ENCODE peak calls at places on chromosome 4, in six cellular contexts. One of them, this sample, is unnamed.

GRCh38 chr4:57039345-57039744 is 60.6 kb downstream of the POLR2B start:
- DNase-seq in lung: no peak
- DNase-seq in tibial artery: no peak
- DNase-seq in dorsolateral prefrontal cortex: no peak
- DNase-seq in colonic mucosa: no peak
- DNase-seq in body of pancreas: no peak
- DNase-seq in this sample: no peak

GRCh38 chr4:71689822-71690221 is 94.1 kb downstream of the GC start:
- DNase-seq in colonic mucosa: no peak
- DNase-seq in dorsolateral prefrontal cortex: no peak
- DNase-seq in lung: no peak
- DNase-seq in tibial artery: no peak
- DNase-seq in body of pancreas: no peak
- DNase-seq in this sample: no peak

GRCh38 chr4:125244848-125245450 is 69.8 kb upstream of the FAT4 start:
- DNase-seq in body of pancreas: no peak
- DNase-seq in tibial artery: no peak
- DNase-seq in dorsolateral prefrontal cortex: no peak
- DNase-seq in colonic mucosa: no peak
- DNase-seq in lung: no peak
- DNase-seq in this sample: no peak

GRCh38 chr4:6331018-6331417 is 61.4 kb downstream of the WFS1 start:
- DNase-seq in tibial artery: no peak
- DNase-seq in body of pancreas: no peak
- DNase-seq in dorsolateral prefrontal cortex: no peak
- DNase-seq in lung: no peak
- DNase-seq in colonic mucosa: no peak
- DNase-seq in this sample: no peak

GRCh38 chr4:129342820-129343219 is 246.9 kb downstream of the C4orf33 start:
- DNase-seq in colonic mucosa: no peak
- DNase-seq in dorsolateral prefrontal cortex: no peak
- DNase-seq in body of pancreas: no peak
- DNase-seq in tibial artery: no peak
- DNase-seq in lung: no peak
- DNase-seq in this sample: no peak

GRCh38 chr4:33060873-33061542 is 2340.8 kb downstream of the PCDH7 start:
- DNase-seq in lung: no peak
- DNase-seq in body of pancreas: peak
- DNase-seq in tibial artery: no peak
- DNase-seq in dorsolateral prefrontal cortex: peak
- DNase-seq in colonic mucosa: peak
- DNase-seq in this sample: no peak

GRCh38 chr4:39446842-39447573 is 11.7 kb downstream of the RPL9 start:
- DNase-seq in tibial artery: peak
- DNase-seq in lung: peak
- DNase-seq in dorsolateral prefrontal cortex: no peak
- DNase-seq in body of pancreas: peak
- DNase-seq in colonic mucosa: peak
- DNase-seq in this sample: peak

GRCh38 chr4:112279025-112279881 is 6.5 kb downstream of the TIFA start:
- DNase-seq in dorsolateral prefrontal cortex: no peak
- DNase-seq in body of pancreas: no peak
- DNase-seq in colonic mucosa: no peak
- DNase-seq in tibial artery: no peak
- DNase-seq in lung: no peak
- DNase-seq in this sample: no peak

GRCh38 chr4:158042591-158043030 is 130.2 kb downstream of the GASK1B start:
- DNase-seq in dorsolateral prefrontal cortex: no peak
- DNase-seq in tibial artery: no peak
- DNase-seq in body of pancreas: no peak
- DNase-seq in lung: no peak
- DNase-seq in colonic mucosa: no peak
- DNase-seq in this sample: no peak

GRCh38 chr4:150033937-150034336 is 44.3 kb upstream of the DCLK2 start:
- DNase-seq in tibial artery: no peak
- DNase-seq in colonic mucosa: peak
- DNase-seq in body of pancreas: peak
- DNase-seq in dorsolateral prefrontal cortex: no peak
- DNase-seq in lung: no peak
- DNase-seq in this sample: no peak

GRCh38 chr4:39947415-39947814 is 30.3 kb downstream of the PDS5A start:
- DNase-seq in dorsolateral prefrontal cortex: no peak
- DNase-seq in body of pancreas: no peak
- DNase-seq in colonic mucosa: no peak
- DNase-seq in lung: no peak
- DNase-seq in tibial artery: no peak
- DNase-seq in this sample: no peak

GRCh38 chr4:123790681-123791080 is 394.1 kb downstream of the SPRY1 start:
- DNase-seq in lung: no peak
- DNase-seq in colonic mucosa: no peak
- DNase-seq in tibial artery: no peak
- DNase-seq in dorsolateral prefrontal cortex: no peak
- DNase-seq in body of pancreas: no peak
- DNase-seq in this sample: no peak

GRCh38 chr4:87843936-87844335 is 11.2 kb downstream of the MEPE start:
- DNase-seq in dorsolateral prefrontal cortex: no peak
- DNase-seq in colonic mucosa: no peak
- DNase-seq in tibial artery: peak
- DNase-seq in lung: no peak
- DNase-seq in body of pancreas: no peak
- DNase-seq in this sample: no peak

GRCh38 chr4:118112647-118113046 is 78.4 kb downstream of the NDST3 start:
- DNase-seq in tibial artery: no peak
- DNase-seq in colonic mucosa: no peak
- DNase-seq in dorsolateral prefrontal cortex: no peak
- DNase-seq in body of pancreas: no peak
- DNase-seq in lung: no peak
- DNase-seq in this sample: no peak

GRCh38 chr4:134708026-134708425 is 506.4 kb upstream of the PABPC4L start:
- DNase-seq in lung: no peak
- DNase-seq in dorsolateral prefrontal cortex: no peak
- DNase-seq in body of pancreas: no peak
- DNase-seq in tibial artery: no peak
- DNase-seq in colonic mucosa: no peak
- DNase-seq in this sample: no peak

GRCh38 chr4:15163284-15163645 is 161.0 kb downstream of the CPEB2 start:
- DNase-seq in body of pancreas: no peak
- DNase-seq in colonic mucosa: no peak
- DNase-seq in tibial artery: no peak
- DNase-seq in lung: no peak
- DNase-seq in dorsolateral prefrontal cortex: no peak
- DNase-seq in this sample: no peak

GRCh38 chr4:76723916-76724315 is 174.0 kb downstream of the SOWAHB start:
- DNase-seq in tibial artery: no peak
- DNase-seq in body of pancreas: no peak
- DNase-seq in lung: no peak
- DNase-seq in colonic mucosa: no peak
- DNase-seq in dorsolateral prefrontal cortex: no peak
- DNase-seq in this sample: no peak

GRCh38 chr4:148780426-148781005 is 338.3 kb upstream of the NR3C2 start:
- DNase-seq in colonic mucosa: no peak
- DNase-seq in tibial artery: no peak
- DNase-seq in dorsolateral prefrontal cortex: no peak
- DNase-seq in lung: no peak
- DNase-seq in body of pancreas: no peak
- DNase-seq in this sample: no peak

GRCh38 chr4:87835192-87835591 is 2.4 kb downstream of the MEPE start:
- DNase-seq in tibial artery: no peak
- DNase-seq in body of pancreas: no peak
- DNase-seq in dorsolateral prefrontal cortex: no peak
- DNase-seq in lung: no peak
- DNase-seq in colonic mucosa: no peak
- DNase-seq in this sample: no peak

GRCh38 chr4:152500308-152500707 is 35.6 kb downstream of the FBXW7 start:
- DNase-seq in colonic mucosa: no peak
- DNase-seq in lung: no peak
- DNase-seq in body of pancreas: no peak
- DNase-seq in tibial artery: no peak
- DNase-seq in dorsolateral prefrontal cortex: no peak
- DNase-seq in this sample: no peak

GRCh38 chr4:101200561-101200960 is 146.8 kb downstream of the PPP3CA start:
- DNase-seq in lung: no peak
- DNase-seq in body of pancreas: no peak
- DNase-seq in tibial artery: no peak
- DNase-seq in colonic mucosa: no peak
- DNase-seq in dorsolateral prefrontal cortex: no peak
- DNase-seq in this sample: no peak

GRCh38 chr4:89509708-89510269 is 202.2 kb upstream of the GPRIN3 start:
- DNase-seq in colonic mucosa: no peak
- DNase-seq in lung: no peak
- DNase-seq in body of pancreas: no peak
- DNase-seq in dorsolateral prefrontal cortex: no peak
- DNase-seq in tibial artery: no peak
- DNase-seq in this sample: no peak

GRCh38 chr4:59994118-59994517 is 1206.0 kb upstream of the ADGRL3 start:
- DNase-seq in body of pancreas: no peak
- DNase-seq in colonic mucosa: no peak
- DNase-seq in lung: no peak
- DNase-seq in tibial artery: no peak
- DNase-seq in dorsolateral prefrontal cortex: no peak
- DNase-seq in this sample: no peak

GRCh38 chr4:6105311-6105911 is 87.2 kb upstream of the C4orf50 start:
- DNase-seq in tibial artery: peak
- DNase-seq in body of pancreas: no peak
- DNase-seq in colonic mucosa: no peak
- DNase-seq in lung: no peak
- DNase-seq in dorsolateral prefrontal cortex: no peak
- DNase-seq in this sample: no peak

GRCh38 chr4:109389367-109390118 is 44.1 kb upstream of the SEC24B start:
- DNase-seq in colonic mucosa: no peak
- DNase-seq in lung: no peak
- DNase-seq in dorsolateral prefrontal cortex: no peak
- DNase-seq in tibial artery: no peak
- DNase-seq in body of pancreas: peak
- DNase-seq in this sample: no peak

GRCh38 chr4:4388836-4389575 is 2.1 kb downstream of the NSG1 start:
- DNase-seq in tibial artery: no peak
- DNase-seq in lung: no peak
- DNase-seq in body of pancreas: no peak
- DNase-seq in colonic mucosa: no peak
- DNase-seq in dorsolateral prefrontal cortex: no peak
- DNase-seq in this sample: no peak

GRCh38 chr4:158371158-158371557 is 150.5 kb upstream of the RXFP1 start:
- DNase-seq in body of pancreas: no peak
- DNase-seq in tibial artery: no peak
- DNase-seq in colonic mucosa: no peak
- DNase-seq in dorsolateral prefrontal cortex: no peak
- DNase-seq in lung: no peak
- DNase-seq in this sample: no peak

GRCh38 chr4:138976526-138976925 is 39.1 kb upstream of the NOCT start:
- DNase-seq in dorsolateral prefrontal cortex: no peak
- DNase-seq in tibial artery: no peak
- DNase-seq in lung: no peak
- DNase-seq in body of pancreas: no peak
- DNase-seq in colonic mucosa: no peak
- DNase-seq in this sample: no peak

GRCh38 chr4:138978600-138978999 is 37.0 kb upstream of the NOCT start:
- DNase-seq in lung: no peak
- DNase-seq in colonic mucosa: no peak
- DNase-seq in dorsolateral prefrontal cortex: no peak
- DNase-seq in body of pancreas: no peak
- DNase-seq in tibial artery: no peak
- DNase-seq in this sample: no peak

GRCh38 chr4:138978028-138978585 is 37.5 kb upstream of the NOCT start:
- DNase-seq in dorsolateral prefrontal cortex: no peak
- DNase-seq in body of pancreas: no peak
- DNase-seq in colonic mucosa: no peak
- DNase-seq in lung: no peak
- DNase-seq in tibial artery: no peak
- DNase-seq in this sample: no peak

GRCh38 chr4:138979742-138980141 is 35.8 kb upstream of the NOCT start:
- DNase-seq in body of pancreas: no peak
- DNase-seq in tibial artery: no peak
- DNase-seq in lung: no peak
- DNase-seq in colonic mucosa: no peak
- DNase-seq in dorsolateral prefrontal cortex: no peak
- DNase-seq in this sample: no peak

DNA sequence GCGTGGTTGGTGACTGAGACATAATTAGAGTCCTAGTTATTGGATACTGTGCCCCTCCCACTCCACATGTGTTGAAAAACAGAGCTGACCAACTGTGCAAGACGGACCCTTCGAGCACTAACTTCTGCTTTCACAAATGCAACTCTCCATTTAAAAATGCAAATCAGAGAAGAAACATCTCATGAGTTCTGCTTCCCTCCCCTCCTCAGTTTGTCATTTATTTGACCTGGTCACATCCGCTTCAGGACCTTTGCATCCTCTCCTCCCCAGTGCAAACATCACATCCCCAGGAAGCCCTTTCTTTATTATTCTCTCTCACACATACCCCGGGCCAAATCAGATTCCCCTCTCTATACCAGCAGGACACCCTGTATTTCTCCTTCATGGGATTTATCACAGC is 38.1 kb upstream of the NOCT start:
- DNase-seq in colonic mucosa: no peak
- DNase-seq in dorsolateral prefrontal cortex: no peak
- DNase-seq in lung: no peak
- DNase-seq in body of pancreas: no peak
- DNase-seq in tibial artery: no peak
- DNase-seq in this sample: no peak
- H3K27ac ChIP-seq in colonic mucosa: no peak
- H3K27ac ChIP-seq in dorsolateral prefrontal cortex: no peak
- H3K27ac ChIP-seq in lung: no peak
- H3K27ac ChIP-seq in body of pancreas: no peak
- H3K27ac ChIP-seq in tibial artery: no peak
- H3K27ac ChIP-seq in this sample: no peak

GRCh38 chr4:20305976-20306375 is 54.3 kb downstream of the SLIT2 start:
- DNase-seq in body of pancreas: no peak
- DNase-seq in dorsolateral prefrontal cortex: no peak
- DNase-seq in colonic mucosa: no peak
- DNase-seq in lung: no peak
- DNase-seq in tibial artery: no peak
- DNase-seq in this sample: no peak
- TF ChIP-seq CTCF in body of pancreas: no peak
- TF ChIP-seq CTCF in dorsolateral prefrontal cortex: peak
- TF ChIP-seq CTCF in colonic mucosa: no peak
- TF ChIP-seq CTCF in lung: no peak
- TF ChIP-seq CTCF in tibial artery: no peak
- TF ChIP-seq CTCF in this sample: no peak

GRCh38 chr4:1881709-1882108 is 10.5 kb downstream of the NSD2 start:
- DNase-seq in lung: no peak
- DNase-seq in body of pancreas: no peak
- DNase-seq in dorsolateral prefrontal cortex: no peak
- DNase-seq in colonic mucosa: peak
- DNase-seq in tibial artery: no peak
- DNase-seq in this sample: no peak
- H3K27ac ChIP-seq in lung: no peak
- H3K27ac ChIP-seq in body of pancreas: no peak
- H3K27ac ChIP-seq in dorsolateral prefrontal cortex: no peak
- H3K27ac ChIP-seq in colonic mucosa: peak
- H3K27ac ChIP-seq in tibial artery: no peak
- H3K27ac ChIP-seq in this sample: no peak

DNA sequence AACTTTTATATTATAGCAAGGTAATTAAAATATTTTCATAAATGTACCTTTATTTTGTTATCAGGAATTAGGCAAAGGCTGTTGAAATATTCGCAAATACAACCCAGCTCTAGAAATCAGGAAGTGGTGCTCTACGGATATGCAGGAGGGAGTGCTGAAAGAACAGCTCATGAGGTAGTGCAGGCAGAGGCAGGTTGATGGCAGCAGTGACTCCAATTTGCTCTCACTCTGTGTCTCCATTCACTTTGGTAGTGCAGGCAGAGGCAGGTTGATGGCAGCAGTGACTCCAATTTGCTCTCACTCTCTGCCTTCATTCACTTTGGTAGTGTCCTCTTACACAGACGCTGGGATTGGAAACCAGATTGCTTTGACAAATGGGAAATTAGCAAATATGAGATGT is 277.9 kb downstream of the TRIML1 start:
- DNase-seq in dorsolateral prefrontal cortex: no peak
- DNase-seq in colonic mucosa: no peak
- DNase-seq in body of pancreas: no peak
- DNase-seq in lung: no peak
- DNase-seq in tibial artery: no peak
- DNase-seq in this sample: no peak
- TF ChIP-seq CTCF in dorsolateral prefrontal cortex: no peak
- TF ChIP-seq CTCF in colonic mucosa: no peak
- TF ChIP-seq CTCF in body of pancreas: no peak
- TF ChIP-seq CTCF in lung: no peak
- TF ChIP-seq CTCF in tibial artery: no peak
- TF ChIP-seq CTCF in this sample: no peak